ENCODE peak calls at places on chromosomes 1 and 21, in four cellular contexts. R is H1, J is H9, P is mesendoderm. F is an unnamed sample.

GRCh38 chr1:205066221-205066818 is 17.9 kb downstream of the TMEM81 start:
- DNase-seq in R (no peak), J (peak), P (peak), F (no peak)

GRCh38 chr1:58618303-58618702 is 41.3 kb upstream of the TACSTD2 start:
- DNase-seq in R (no peak), J (no peak), P (no peak), F (peak)

GRCh38 chr1:246705368-246705767 is 18.8 kb upstream of the SCCPDH start:
- DNase-seq in R (no peak), J (no peak), P (no peak), F (peak)

GRCh38 chr1:37073752-37074151 is 39.4 kb upstream of the GRIK3 start:
- DNase-seq in R (no peak), J (no peak), P (peak), F (no peak)

GRCh38 chr1:12059722-12060464 is 3.2 kb upstream of the TNFRSF8 start:
- DNase-seq in R (no peak), J (no peak), P (no peak), F (no peak)

GRCh38 chr21:35236090-35236489 is 187.0 kb upstream of the RUNX1 start:
- DNase-seq in R (no peak), J (no peak), P (no peak), F (no peak)

GRCh38 chr1:22108343-22109135 is 34.4 kb downstream of the WNT4 start:
- DNase-seq in R (no peak), J (no peak), P (no peak), F (no peak)

GRCh38 chr1:236287757-236288619 is 6.2 kb upstream of the ERO1B start:
- DNase-seq in R (peak), J (peak), P (peak), F (no peak)

GRCh38 chr1:156406229-156406628 is 37.2 kb downstream of the RHBG start:
- DNase-seq in R (no peak), J (no peak), P (no peak), F (no peak)

GRCh38 chr1:220300442-220301121 is 28.3 kb upstream of the RAB3GAP2 start:
- DNase-seq in R (no peak), J (peak), P (peak), F (peak)

GRCh38 chr1:116334015-116334547 is 39.0 kb upstream of the ATP1A1 start:
- DNase-seq in R (no peak), J (no peak), P (peak), F (peak)

GRCh38 chr1:193486671-193487229 is 300.3 kb upstream of the B3GALT2 start:
- DNase-seq in R (no peak), J (no peak), P (no peak), F (peak)

GRCh38 chr1:57678138-57678537 is 254.3 kb upstream of the DAB1 start:
- DNase-seq in R (no peak), J (no peak), P (no peak), F (no peak)

GRCh38 chr1:64984737-64985136 is 18.4 kb upstream of the JAK1 start:
- DNase-seq in R (no peak), J (no peak), P (no peak), F (no peak)

GRCh38 chr21:32043458-32043857 is 170.6 kb downstream of the HUNK start:
- DNase-seq in R (no peak), J (no peak), P (no peak), F (no peak)

GRCh38 chr1:230176871-230177411 is 109.9 kb downstream of the GALNT2 start:
- DNase-seq in R (no peak), J (peak), P (no peak), F (peak)

GRCh38 chr1:203645996-203646395 is 19.4 kb downstream of the ATP2B4 start:
- DNase-seq in R (no peak), J (no peak), P (no peak), F (peak)

GRCh38 chr1:115457295-115457694 is 119.2 kb upstream of the NGF start:
- DNase-seq in R (no peak), J (no peak), P (no peak), F (no peak)

GRCh38 chr21:15775981-15776380 is 46.2 kb downstream of the USP25 start:
- DNase-seq in R (no peak), J (no peak), P (no peak), F (peak)

GRCh38 chr1:185646202-185646683 is 87.9 kb upstream of the HMCN1 start:
- DNase-seq in R (peak), J (peak), P (peak), F (peak)

GRCh38 chr1:25550155-25550506 is 6.7 kb downstream of the LDLRAP1 start:
- DNase-seq in R (no peak), J (no peak), P (no peak), F (peak)

GRCh38 chr1:238141295-238141694 is 250.6 kb upstream of the ZP4 start:
- DNase-seq in R (no peak), J (no peak), P (no peak), F (no peak)

GRCh38 chr1:238139713-238140112 is 249.0 kb upstream of the ZP4 start:
- DNase-seq in R (no peak), J (no peak), P (no peak), F (no peak)

GRCh38 chr1:238143038-238143437 is 252.3 kb upstream of the ZP4 start:
- DNase-seq in R (no peak), J (no peak), P (no peak), F (no peak)
- H4K5ac ChIP-seq in R (no peak), J (no peak), P (no peak), F (no peak)

GRCh38 chr1:119537979-119538378 is 31.0 kb downstream of the HSD3B1 start:
- DNase-seq in R (no peak), J (no peak), P (no peak), F (no peak)

GRCh38 chr1:119535381-119535780 is 28.4 kb downstream of the HSD3B1 start:
- DNase-seq in R (no peak), J (no peak), P (no peak), F (no peak)

GRCh38 chr1:119531606-119532323 is 24.8 kb downstream of the HSD3B1 start:
- DNase-seq in R (no peak), J (no peak), P (no peak), F (no peak)

GRCh38 chr1:119532324-119532910 is 25.4 kb downstream of the HSD3B1 start:
- DNase-seq in R (no peak), J (no peak), P (no peak), F (no peak)
- H4K5ac ChIP-seq in R (no peak), J (no peak), P (no peak), F (no peak)

DNA sequence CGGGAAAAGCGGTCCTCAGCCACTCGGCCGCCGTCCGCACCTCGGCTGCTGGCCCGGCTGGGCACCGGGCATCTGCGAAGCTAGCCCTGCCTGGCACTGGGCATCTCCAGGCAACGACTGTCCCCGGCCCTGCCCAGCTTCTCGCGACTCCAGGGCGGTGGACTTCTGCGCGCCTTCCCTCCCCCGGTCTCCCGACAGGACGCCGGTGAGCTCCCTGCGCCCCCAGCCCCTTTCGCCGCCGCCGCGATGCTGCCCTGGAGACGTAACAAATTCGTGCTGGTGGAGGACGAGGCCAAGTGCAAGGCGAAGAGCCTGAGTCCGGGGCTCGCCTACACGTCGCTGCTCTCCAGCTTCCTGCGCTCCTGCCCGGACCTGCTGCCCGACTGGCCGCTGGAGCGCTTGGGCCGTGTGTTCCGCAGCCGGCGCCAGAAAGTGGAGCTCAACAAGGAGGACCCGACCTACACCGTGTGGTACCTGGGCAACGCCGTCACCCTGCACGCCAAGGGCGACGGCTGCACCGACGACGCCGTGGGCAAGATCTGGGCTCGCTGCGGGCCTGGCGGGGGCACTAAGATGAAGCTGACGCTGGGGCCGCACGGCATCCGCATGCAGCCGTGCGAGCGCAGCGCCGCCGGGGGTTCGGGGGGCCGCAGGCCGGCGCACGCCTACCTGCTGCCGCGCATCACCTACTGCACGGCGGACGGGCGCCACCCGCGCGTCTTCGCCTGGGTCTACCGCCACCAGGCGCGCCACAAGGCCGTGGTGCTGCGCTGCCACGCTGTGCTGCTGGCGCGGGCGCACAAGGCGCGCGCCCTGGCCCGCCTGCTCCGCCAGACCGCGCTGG is 577 bp downstream of the FAM43B start:
- DNase-seq in R (no peak), J (peak), P (peak), F (peak)
- H4K5ac ChIP-seq in R (no peak), J (no peak), P (no peak), F (no peak)

GRCh38 chr1:162360237-162360873 is 16.3 kb downstream of the SPATA46 start:
- DNase-seq in R (no peak), J (no peak), P (no peak), F (no peak)
- H4K5ac ChIP-seq in R (no peak), J (no peak), P (no peak), F (no peak)

GRCh38 chr1:3293563-3294080 is 160.8 kb upstream of the ARHGEF16 start:
- DNase-seq in R (no peak), J (no peak), P (no peak), F (no peak)
- H4K5ac ChIP-seq in R (no peak), J (no peak), P (no peak), F (no peak)

GRCh38 chr1:100752806-100753205 is 33.3 kb downstream of the VCAM1 start:
- DNase-seq in R (no peak), J (no peak), P (no peak), F (no peak)
- H4K5ac ChIP-seq in R (no peak), J (no peak), P (no peak), F (no peak)

GRCh38 chr1:85396194-85396593 is 68.8 kb downstream of the DDAH1 start:
- DNase-seq in R (no peak), J (no peak), P (peak), F (no peak)

GRCh38 chr1:85398391-85399064 is 66.4 kb downstream of the DDAH1 start:
- DNase-seq in R (no peak), J (no peak), P (peak), F (peak)

GRCh38 chr1:85393490-85393889 is 71.5 kb downstream of the DDAH1 start:
- DNase-seq in R (no peak), J (no peak), P (peak), F (no peak)

GRCh38 chr1:85397490-85398044 is 67.4 kb downstream of the DDAH1 start:
- DNase-seq in R (no peak), J (no peak), P (peak), F (peak)

DNA sequence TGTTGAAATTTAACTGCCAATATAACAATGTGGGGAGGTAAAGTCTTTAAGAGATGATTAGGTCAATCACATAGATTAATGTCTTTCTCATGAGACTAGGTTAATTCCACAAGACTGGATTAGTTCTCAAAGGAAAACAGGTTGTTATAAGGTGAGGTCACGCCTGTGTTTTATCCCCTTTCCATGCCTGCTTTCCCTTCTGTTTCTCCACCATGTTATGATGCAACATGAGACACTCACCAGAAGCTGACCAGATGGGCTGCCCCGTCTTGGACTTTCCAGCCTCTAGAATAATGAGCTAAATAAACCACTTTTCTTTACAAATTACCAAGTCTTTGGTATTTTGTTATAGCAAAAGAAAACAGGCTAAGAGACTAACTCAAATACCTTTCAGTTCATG is 70.8 kb downstream of the DDAH1 start:
- DNase-seq in R (no peak), J (no peak), P (peak), F (peak)
- H4K5ac ChIP-seq in R (no peak), J (no peak), P (no peak), F (no peak)

DNA sequence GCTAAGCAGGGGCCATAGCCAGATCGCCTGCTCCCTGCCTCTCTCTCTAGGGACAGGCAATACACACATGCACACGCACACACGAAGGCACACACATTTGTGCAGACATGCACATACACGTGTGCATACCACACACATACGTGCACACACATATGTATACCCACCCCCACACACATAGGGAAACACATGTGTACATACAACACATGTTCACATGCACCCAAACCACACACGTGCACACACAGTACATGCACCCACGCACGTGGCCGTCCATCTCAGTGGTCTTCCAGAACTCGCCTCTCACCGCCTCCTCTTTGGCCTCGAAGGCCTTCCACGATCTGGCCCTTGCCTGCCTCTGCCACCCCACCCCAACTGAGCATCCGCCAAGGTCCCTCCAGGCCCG is 25.3 kb upstream of the PEX10 start:
- DNase-seq in R (no peak), J (no peak), P (no peak), F (no peak)
- H4K5ac ChIP-seq in R (no peak), J (no peak), P (no peak), F (no peak)

DNA sequence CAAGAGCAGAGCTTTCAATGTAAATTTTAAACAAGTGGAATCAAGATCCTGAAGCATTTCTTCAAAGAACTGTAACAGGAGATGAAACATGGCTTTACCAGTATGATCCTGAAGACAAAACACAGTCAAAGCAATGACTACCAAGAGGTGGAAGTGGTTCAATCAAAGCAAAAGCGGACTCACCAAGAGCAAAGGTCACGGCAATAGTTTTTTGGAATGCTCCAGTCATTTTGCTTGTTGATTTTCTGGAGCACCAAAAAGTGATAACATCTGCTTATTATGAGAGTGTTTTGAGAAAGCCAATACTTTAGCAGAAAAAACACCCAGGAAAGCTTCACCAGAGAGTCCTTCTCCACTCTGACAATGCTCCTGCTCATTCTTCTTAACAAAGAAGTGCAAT is 16.2 kb upstream of the KCNA3 start:
- DNase-seq in R (no peak), J (no peak), P (no peak), F (no peak)
- H4K5ac ChIP-seq in R (no peak), J (no peak), P (no peak), F (no peak)

DNA sequence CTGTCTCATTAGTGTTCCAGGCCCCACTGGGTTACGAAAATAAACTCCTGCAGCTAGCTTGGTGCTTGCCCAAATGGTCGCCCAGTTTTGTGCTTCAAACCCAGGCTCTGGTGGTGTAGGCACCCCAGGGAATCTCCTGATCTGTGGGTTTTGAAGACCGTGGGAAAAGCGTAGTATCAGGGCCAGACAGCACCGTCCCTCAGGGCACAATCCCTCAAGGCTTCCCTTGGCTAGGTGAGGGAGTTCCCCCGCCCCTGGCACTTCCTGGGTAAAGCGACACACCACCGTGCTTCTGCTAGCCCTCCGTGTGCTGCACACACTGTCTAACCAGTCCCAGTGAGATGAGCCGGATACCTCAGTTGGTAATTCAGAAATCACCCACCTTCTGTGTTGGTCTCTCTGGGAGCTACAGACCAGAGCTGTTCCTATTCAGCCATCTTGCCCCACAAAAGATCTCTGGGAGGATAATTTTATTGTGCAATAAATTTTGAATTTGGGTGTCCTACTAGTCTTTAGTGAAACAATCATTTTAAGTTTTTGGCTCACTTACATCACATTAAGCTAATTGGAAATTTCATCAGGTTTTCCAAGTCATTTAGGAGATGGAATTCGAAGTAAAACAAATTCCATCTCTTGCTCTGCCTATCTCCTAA is 9.4 kb upstream of the SLC25A24 start:
- DNase-seq in R (no peak), J (peak), P (no peak), F (no peak)
- H4K5ac ChIP-seq in R (no peak), J (no peak), P (no peak), F (no peak)

F was measured in IMR-90.